ENCODE peak calls at places on chromosomes 12 and 14, in six cellular contexts. Y, H, S, O, T and C are unnamed samples. For H3K4me1, the result is how much of the 10 kb centered on the place peaks cover.

GRCh38 chr12:73935817-73936216 is 601.8 kb upstream of the ATXN7L3B start:
- DNase-seq in Y (no peak), H (no peak), S (no peak), O (peak), T (no peak), C (no peak)

GRCh38 chr14:85233756-85234545 is 296.0 kb upstream of the FLRT2 start:
- DNase-seq in Y (no peak), H (no peak), S (no peak), O (no peak), T (no peak), C (no peak)

GRCh38 chr12:69821032-69821431 is 4.0 kb upstream of the MYRFL start:
- DNase-seq in Y (no peak), H (no peak), S (no peak), O (no peak), T (no peak), C (no peak)

GRCh38 chr14:75011356-75012097 is 8.8 kb downstream of the EIF2B2 start:
- DNase-seq in Y (no peak), H (no peak), S (no peak), O (no peak), T (no peak), C (no peak)

GRCh38 chr12:79782197-79782890 is 91.6 kb upstream of the PAWR start:
- DNase-seq in Y (no peak), H (no peak), S (no peak), O (no peak), T (no peak), C (no peak)

GRCh38 chr14:58362798-58363412 is 32.8 kb upstream of the TOMM20L start:
- DNase-seq in Y (no peak), H (no peak), S (no peak), O (peak), T (no peak), C (no peak)

GRCh38 chr12:28905220-28905940 is 243.7 kb upstream of the FAR2 start:
- DNase-seq in Y (no peak), H (no peak), S (no peak), O (no peak), T (no peak), C (no peak)

GRCh38 chr12:93742086-93742934 is 65.1 kb downstream of the CRADD start:
- DNase-seq in Y (peak), H (peak), S (peak), O (peak), T (peak), C (peak)

GRCh38 chr14:88204221-88204620 is 118.8 kb downstream of the KCNK10 start:
- DNase-seq in Y (no peak), H (no peak), S (no peak), O (no peak), T (no peak), C (no peak)

GRCh38 chr12:78888583-78888982 is 24.0 kb downstream of the SYT1 start:
- DNase-seq in Y (no peak), H (no peak), S (no peak), O (no peak), T (no peak), C (no peak)

GRCh38 chr12:119689935-119690500 is 22.1 kb downstream of the PRKAB1 start:
- DNase-seq in Y (no peak), H (no peak), S (no peak), O (no peak), T (no peak), C (no peak)

GRCh38 chr12:16095531-16096110 is 181.9 kb downstream of the SLC15A5 start:
- DNase-seq in Y (no peak), H (no peak), S (no peak), O (no peak), T (no peak), C (no peak)

GRCh38 chr14:98249057-98249456 is 1022.9 kb downstream of the BCL11B start:
- DNase-seq in Y (no peak), H (no peak), S (no peak), O (no peak), T (no peak), C (no peak)

GRCh38 chr12:121181181-121181580 is 28.7 kb upstream of the P2RX4 start:
- DNase-seq in Y (no peak), H (no peak), S (no peak), O (no peak), T (no peak), C (no peak)

GRCh38 chr12:99455350-99456037 is 192.1 kb upstream of the GARIN6 start:
- DNase-seq in Y (no peak), H (no peak), S (no peak), O (no peak), T (no peak), C (no peak)

GRCh38 chr12:34291001-34291400 is 268.7 kb downstream of the ALG10 start:
- DNase-seq in Y (no peak), H (peak), S (peak), O (no peak), T (no peak), C (no peak)

DNA sequence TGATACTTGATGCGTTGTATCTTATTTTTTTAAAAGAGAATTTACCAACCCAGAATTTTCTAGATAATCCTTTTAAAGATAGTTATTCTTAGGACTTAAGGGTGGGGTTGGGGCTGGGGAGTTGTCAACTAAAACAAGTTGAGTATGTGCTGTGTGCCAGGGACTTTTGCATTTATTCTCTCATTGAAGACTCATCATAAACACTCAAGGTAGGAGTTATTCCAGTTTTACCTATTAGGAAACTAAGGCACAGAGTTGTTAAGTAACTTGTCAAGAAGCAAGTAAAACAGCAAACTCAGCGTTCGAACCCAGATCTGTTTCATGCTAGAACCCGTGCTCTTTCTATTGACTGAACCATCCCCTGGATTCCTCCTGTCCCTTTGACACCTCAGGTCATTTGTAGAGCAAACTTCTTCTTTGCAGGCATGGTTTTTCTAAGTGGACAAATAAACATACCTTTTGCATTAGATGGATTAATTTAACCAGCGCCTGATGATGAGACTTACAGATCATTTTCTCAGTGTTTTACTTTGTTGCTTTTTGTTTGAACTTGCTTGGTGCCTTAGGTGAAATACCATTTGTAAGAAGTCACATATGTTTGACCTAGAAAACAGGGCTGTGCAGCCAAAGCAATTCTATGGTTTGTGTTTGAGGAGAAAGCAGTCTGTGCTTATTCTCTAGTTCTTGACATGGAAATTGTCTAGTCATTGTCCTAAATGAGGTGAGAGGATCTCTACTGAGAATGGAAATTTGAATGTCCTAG is 110.9 kb downstream of the DIP2B start:
- DNase-seq in Y (no peak), H (no peak), S (no peak), O (no peak), T (no peak), C (no peak)
- H3K4me1 ChIP-seq in Y (under half), H (under half), S (under half), O (under half), T (under half), C (under half)

GRCh38 chr14:70655110-70655826 is 13.6 kb downstream of the TTC9 start:
- DNase-seq in Y (peak), H (no peak), S (peak), O (no peak), T (no peak), C (no peak)
- H3K4me1 ChIP-seq in Y (half or more), H (under half), S (under half), O (under half), T (under half), C (under half)

GRCh38 chr12:111759991-111760390 is 6.7 kb upstream of the ALDH2 start:
- DNase-seq in Y (no peak), H (no peak), S (no peak), O (no peak), T (no peak), C (no peak)

GRCh38 chr12:111759276-111759675 is 7.5 kb upstream of the ALDH2 start:
- DNase-seq in Y (no peak), H (no peak), S (no peak), O (no peak), T (no peak), C (no peak)

GRCh38 chr12:111757361-111758119 is 9.2 kb upstream of the ALDH2 start:
- DNase-seq in Y (no peak), H (peak), S (no peak), O (peak), T (peak), C (peak)

GRCh38 chr12:111756681-111757080 is 10.1 kb upstream of the ALDH2 start:
- DNase-seq in Y (no peak), H (no peak), S (no peak), O (no peak), T (no peak), C (no peak)

DNA sequence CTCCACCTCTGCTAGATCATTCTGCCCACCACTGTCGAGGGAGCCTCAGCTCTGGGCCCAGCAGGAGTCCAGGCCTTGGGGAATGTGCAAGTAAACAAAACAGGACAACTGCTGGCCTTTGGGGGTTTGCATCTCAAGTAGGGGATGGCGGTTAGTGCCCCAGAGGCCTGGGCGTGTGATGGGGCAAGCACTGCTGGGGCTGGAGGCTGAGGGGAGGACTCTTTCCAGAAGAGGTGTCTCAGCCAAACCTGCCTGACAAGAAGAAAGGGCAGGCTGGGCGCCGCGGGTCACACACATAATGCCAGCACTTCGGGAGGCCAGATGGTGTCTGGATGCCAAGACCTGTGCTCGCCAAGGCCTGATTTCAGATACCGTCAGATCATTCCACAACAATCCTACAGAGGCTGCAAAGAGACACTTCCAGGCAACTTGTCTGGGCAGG is 8.6 kb upstream of the ALDH2 start:
- DNase-seq in Y (no peak), H (peak), S (no peak), O (peak), T (no peak), C (peak)
- H3K4me1 ChIP-seq in Y (under half), H (under half), S (under half), O (under half), T (under half), C (under half)

DNA sequence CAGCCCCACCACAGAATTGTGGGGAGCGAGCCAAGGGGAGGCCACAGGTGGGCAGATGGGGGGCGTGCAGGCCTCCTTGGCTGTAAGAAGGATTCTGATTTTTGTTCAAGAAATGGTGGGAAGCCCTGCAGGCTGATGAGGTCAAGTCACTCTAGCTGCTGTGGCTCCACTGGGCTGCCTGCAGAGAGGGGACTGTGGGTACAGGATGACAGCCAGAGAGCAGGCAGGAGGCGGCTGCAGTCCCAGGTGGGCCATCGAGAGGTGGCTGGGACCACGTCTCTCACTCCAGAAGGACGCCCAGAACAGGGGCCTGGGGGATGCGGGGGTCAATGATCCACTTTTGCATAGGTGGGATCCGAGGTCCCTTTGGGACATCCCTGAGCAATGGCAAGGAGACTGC is 9.1 kb downstream of the NCOR2 start:
- DNase-seq in Y (no peak), H (peak), S (no peak), O (no peak), T (peak), C (no peak)
- H3K4me1 ChIP-seq in Y (under half), H (half or more), S (under half), O (under half), T (under half), C (half or more)

GRCh38 chr14:100608586-100609330 is 21.5 kb upstream of the BEGAIN start:
- DNase-seq in Y (no peak), H (peak), S (no peak), O (no peak), T (no peak), C (no peak)
- H3K4me1 ChIP-seq in Y (under half), H (under half), S (under half), O (under half), T (under half), C (under half)

GRCh38 chr14:100103261-100104005 is 38.2 kb downstream of the EVL start:
- DNase-seq in Y (peak), H (peak), S (no peak), O (no peak), T (peak), C (no peak)

GRCh38 chr14:100104006-100104352 is 38.8 kb downstream of the EVL start:
- DNase-seq in Y (no peak), H (no peak), S (no peak), O (no peak), T (no peak), C (no peak)

GRCh38 chr14:100106260-100106659 is 41.0 kb downstream of the EVL start:
- DNase-seq in Y (peak), H (no peak), S (no peak), O (no peak), T (peak), C (peak)

GRCh38 chr14:100105357-100106169 is 40.3 kb downstream of the EVL start:
- DNase-seq in Y (peak), H (no peak), S (no peak), O (no peak), T (peak), C (no peak)

DNA sequence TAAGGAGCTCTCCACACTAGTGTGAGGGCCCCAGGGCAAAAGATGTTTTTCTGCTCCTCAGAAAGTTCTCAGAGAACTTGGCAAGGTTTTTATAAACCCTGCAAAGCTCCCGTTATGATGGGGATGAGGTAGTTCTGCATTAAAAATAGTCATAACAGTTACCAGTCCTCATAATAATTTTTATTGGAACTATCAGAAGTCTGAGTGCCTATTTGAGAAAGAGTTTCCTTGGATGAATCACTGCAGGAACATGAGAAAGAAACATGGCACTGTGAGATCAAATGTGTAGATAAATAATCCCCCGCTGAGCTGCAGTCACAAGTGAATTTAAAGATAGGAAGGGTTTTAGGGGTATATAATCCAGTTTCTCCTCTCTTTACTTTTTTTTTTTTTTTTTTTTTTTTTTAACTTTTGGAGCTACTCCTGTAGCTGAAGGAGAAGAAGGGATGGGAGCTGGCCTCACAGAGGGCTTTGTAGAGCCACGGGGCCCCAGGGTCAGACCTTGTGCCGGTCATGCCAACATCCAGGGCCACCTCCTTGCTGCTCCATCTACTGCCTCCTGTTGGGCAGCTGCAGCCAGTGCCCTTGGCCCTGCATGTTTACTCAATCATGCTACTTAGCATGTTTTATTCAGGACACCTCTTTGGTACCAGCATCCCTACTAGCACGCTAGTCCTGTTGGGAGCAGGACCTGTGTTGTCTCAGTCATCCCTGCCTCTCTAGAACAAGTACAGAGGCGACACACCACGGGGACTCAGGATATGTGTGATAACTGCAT is 39.5 kb downstream of the EVL start:
- DNase-seq in Y (no peak), H (no peak), S (no peak), O (no peak), T (peak), C (no peak)
- H3K4me1 ChIP-seq in Y (half or more), H (half or more), S (under half), O (under half), T (under half), C (half or more)